ENCODE peak calls at places on chromosomes 6 and 20, in five cellular contexts. B, L, P, D and T are unnamed samples.

GRCh38 chr6:43812850-43813584 is 43.0 kb downstream of the VEGFA start:
- DNase-seq in B (no peak), L (no peak), P (no peak), D (no peak), T (no peak)

GRCh38 chr20:5658897-5659296 is 91.3 kb upstream of the SHLD1 start:
- DNase-seq in B (no peak), L (peak; percentile 68), P (peak; percentile 70), D (peak; percentile 90), T (peak; percentile 72)

GRCh38 chr20:5073154-5074049 is 46.4 kb downstream of the PCNA start:
- DNase-seq in B (no peak), L (peak; percentile 97), P (peak; percentile 75), D (peak; percentile 91), T (peak; percentile 90)

GRCh38 chr6:19668710-19669109 is 168.5 kb upstream of the ID4 start:
- DNase-seq in B (no peak), L (no peak), P (no peak), D (no peak), T (no peak)

GRCh38 chr20:20083796-20084195 is 31.5 kb downstream of the CFAP61 start:
- DNase-seq in B (no peak), L (peak; percentile 29), P (no peak), D (no peak), T (no peak)

GRCh38 chr20:39960522-39961420 is 728.3 kb downstream of the MAFB start:
- DNase-seq in B (no peak), L (no peak), P (peak; percentile 21), D (peak; percentile 63), T (no peak)

GRCh38 chr6:133966654-133967300 is 13.8 kb downstream of the TBPL1 start:
- DNase-seq in B (no peak), L (no peak), P (no peak), D (no peak), T (no peak)

GRCh38 chr6:110514818-110515217 is 38.4 kb upstream of the SLC22A16 start:
- DNase-seq in B (no peak), L (no peak), P (no peak), D (no peak), T (no peak)

GRCh38 chr6:98747246-98747645 is 87.1 kb upstream of the POU3F2 start:
- DNase-seq in B (no peak), L (no peak), P (no peak), D (no peak), T (no peak)

GRCh38 chr6:52125139-52125538 is 37.7 kb upstream of the PKHD1 start:
- DNase-seq in B (peak; percentile 55), L (no peak), P (no peak), D (no peak), T (no peak)

GRCh38 chr6:15443119-15443518 is 197.2 kb downstream of the JARID2 start:
- DNase-seq in B (no peak), L (no peak), P (no peak), D (no peak), T (no peak)

GRCh38 chr6:5626727-5627426 is 365.6 kb downstream of the FARS2 start:
- DNase-seq in B (no peak), L (no peak), P (no peak), D (no peak), T (no peak)

GRCh38 chr20:19815553-19815991 is 57.5 kb downstream of the RIN2 start:
- DNase-seq in B (no peak), L (peak; percentile 95), P (no peak), D (peak; percentile 57), T (peak; percentile 55)

GRCh38 chr6:3322366-3322890 is 63.7 kb downstream of the PSMG4 start:
- DNase-seq in B (no peak), L (no peak), P (no peak), D (no peak), T (no peak)

GRCh38 chr6:149716584-149716983 is 1.3 kb downstream of the LATS1 start:
- DNase-seq in B (no peak), L (peak; percentile 10), P (no peak), D (no peak), T (no peak)

GRCh38 chr6:128039542-128039941 is 138.7 kb upstream of the THEMIS start:
- DNase-seq in B (no peak), L (no peak), P (no peak), D (no peak), T (no peak)

GRCh38 chr20:24487648-24488047 is 18.2 kb downstream of the SYNDIG1 start:
- DNase-seq in B (no peak), L (no peak), P (no peak), D (no peak), T (no peak)

GRCh38 chr6:99093781-99094180 is 146.0 kb upstream of the FBXL4 start:
- DNase-seq in B (no peak), L (no peak), P (no peak), D (no peak), T (no peak)

GRCh38 chr20:5835234-5835845 is 85.1 kb downstream of the SHLD1 start:
- DNase-seq in B (no peak), L (peak; percentile 38), P (no peak), D (no peak), T (peak; percentile 25)

GRCh38 chr6:32843321-32843978 is 397 bp downstream of the PSMB8 start:
- DNase-seq in B (no peak), L (no peak), P (no peak), D (no peak), T (peak; percentile 29)

GRCh38 chr6:96675617-96676016 is 112.7 kb downstream of the FHL5 start:
- DNase-seq in B (no peak), L (no peak), P (no peak), D (no peak), T (no peak)

GRCh38 chr6:79672631-79673065 is 41.5 kb downstream of the SH3BGRL2 start:
- DNase-seq in B (no peak), L (peak; percentile 2), P (no peak), D (no peak), T (no peak)

GRCh38 chr20:17734374-17734773 is 34.6 kb downstream of the BANF2 start:
- DNase-seq in B (no peak), L (no peak), P (no peak), D (no peak), T (no peak)

DNA sequence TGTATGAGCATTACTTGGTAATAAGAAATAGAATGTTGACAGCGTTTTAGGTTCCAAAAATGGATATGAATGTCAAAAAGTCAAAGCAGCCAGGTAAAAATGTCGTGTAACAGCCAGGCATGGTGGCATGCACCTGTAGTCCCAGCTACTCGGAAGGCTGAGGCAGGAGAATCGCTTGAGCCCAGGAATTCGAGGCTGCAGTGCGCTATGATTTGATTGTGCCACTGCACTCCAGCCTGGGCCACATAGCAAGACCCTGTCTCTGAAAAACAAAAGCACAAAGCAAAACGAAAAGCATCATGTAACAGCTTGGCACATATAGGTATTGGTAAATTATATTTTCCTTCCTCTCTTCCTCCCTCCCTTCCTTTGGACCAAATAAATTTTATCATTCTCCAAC is 16.2 kb upstream of the FOXP4 start:
- DNase-seq in B (no peak), L (no peak), P (no peak), D (no peak), T (no peak)
- TF ChIP-seq POLR2A in B (no peak), L (no peak), P (no peak), D (no peak), T (no peak)

GRCh38 chr20:30937790-30938189 is 319.7 kb upstream of the DEFB115 start:
- DNase-seq in B (no peak), L (no peak), P (no peak), D (no peak), T (no peak)
- H3K9me3 ChIP-seq in B (peaks cover 20% of the 10 kb centered on the region), L (no peaks in the 10 kb centered on the region), P (peaks cover 10% of the 10 kb centered on the region), D (peaks cover 3% of the 10 kb centered on the region), T (peaks cover 34% of the 10 kb centered on the region)

GRCh38 chr20:50113420-50114224 is 672 bp upstream of the UBE2V1 start:
- DNase-seq in B (no peak), L (no peak), P (no peak), D (no peak), T (no peak)

GRCh38 chr20:50115041-50115512 is 2.1 kb upstream of the UBE2V1 start:
- DNase-seq in B (no peak), L (no peak), P (no peak), D (no peak), T (no peak)

GRCh38 chr20:50116368-50116999 is 3.5 kb upstream of the UBE2V1 start:
- DNase-seq in B (no peak), L (no peak), P (no peak), D (no peak), T (no peak)

GRCh38 chr20:50118203-50118602 is 5.3 kb upstream of the UBE2V1 start:
- DNase-seq in B (no peak), L (no peak), P (no peak), D (no peak), T (no peak)

DNA sequence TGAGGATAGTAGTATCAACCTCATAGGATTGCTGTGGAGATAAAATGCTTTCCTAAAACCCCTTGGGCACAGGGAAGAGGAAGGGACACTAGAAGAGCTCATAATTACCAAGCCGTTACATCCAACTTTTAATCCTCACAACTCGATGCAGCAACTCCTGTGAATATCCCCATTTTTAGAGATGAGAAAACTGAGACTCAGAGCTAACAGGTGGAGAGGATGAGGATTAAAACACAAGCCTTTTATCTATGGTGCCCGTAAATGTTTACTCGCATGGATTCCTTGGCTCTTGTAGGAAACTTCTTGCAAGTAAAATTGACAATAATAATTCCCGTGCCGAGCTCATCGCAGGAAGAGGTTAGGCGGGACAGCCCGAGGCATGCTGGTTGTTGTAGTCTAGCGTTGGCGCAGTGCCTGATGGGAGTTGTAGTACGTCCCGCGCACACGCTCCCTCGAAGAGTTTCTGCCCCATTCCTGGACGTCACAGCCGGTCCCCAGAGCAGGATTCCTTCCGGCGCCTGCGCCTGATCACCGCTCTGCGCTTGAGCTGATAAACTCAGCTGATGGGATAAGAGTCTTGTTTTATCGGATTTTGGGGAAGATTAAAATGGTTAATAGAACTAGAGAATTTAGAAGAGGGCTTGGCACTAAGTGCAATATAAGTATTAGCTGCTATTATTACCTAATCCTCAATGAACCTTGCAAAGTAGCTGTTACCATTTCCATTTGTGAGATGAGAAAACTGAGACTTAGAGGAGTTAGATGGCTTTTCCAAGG is 2.8 kb upstream of the UBE2V1 start:
- DNase-seq in B (peak; percentile 99), L (peak; percentile 92), P (peak; percentile 97), D (peak; percentile 99), T (peak; percentile 98)
- TF ChIP-seq POLR2A in B (no peak), L (peak; percentile 61), P (no peak), D (no peak), T (no peak)

DNA sequence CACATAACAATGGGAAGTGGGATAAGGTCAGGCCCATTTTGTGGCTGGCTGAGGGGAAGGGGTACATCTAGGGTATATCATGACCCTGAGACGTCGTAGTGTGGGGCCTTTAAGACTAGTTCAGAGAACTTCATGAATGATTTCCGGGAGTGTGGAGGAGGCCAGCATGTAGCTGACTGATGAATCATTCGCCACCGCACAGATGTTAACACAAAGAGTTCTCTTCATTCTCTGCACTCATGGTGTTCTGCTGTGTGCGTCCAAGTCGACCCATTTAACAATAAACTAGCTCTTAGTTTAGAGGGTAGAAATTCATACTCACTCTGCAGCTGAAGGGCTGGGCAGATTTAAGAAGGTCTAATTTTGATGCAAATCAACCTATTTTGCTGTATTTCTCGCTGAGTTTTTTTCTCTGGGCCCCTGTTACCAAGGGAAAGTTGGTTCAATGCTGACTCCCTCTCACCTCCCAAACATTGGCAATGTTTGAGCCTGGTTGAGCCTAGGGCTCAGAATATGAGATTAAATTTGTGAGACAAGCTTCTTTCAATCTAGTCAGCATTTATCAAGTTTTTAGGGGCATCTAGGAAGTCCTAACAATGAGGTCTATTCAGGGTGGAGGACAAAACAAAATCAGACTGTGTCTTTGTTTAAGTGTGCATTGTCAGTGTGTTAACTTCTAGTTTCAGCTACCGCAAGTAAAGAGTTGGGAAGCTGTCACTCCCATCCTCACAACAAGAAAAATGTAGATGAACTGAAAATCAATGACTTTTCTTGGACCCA is 106.8 kb upstream of the CBLN4 start:
- DNase-seq in B (no peak), L (no peak), P (no peak), D (no peak), T (peak; percentile 8)
- H3K9me3 ChIP-seq in B (no peaks in the 10 kb centered on the region), L (no peaks in the 10 kb centered on the region), P (no peaks in the 10 kb centered on the region), D (no peaks in the 10 kb centered on the region), T (no peaks in the 10 kb centered on the region)

GRCh38 chr20:62815066-62815991 is 1.5 kb upstream of the COL9A3 start:
- DNase-seq in B (no peak), L (no peak), P (no peak), D (no peak), T (no peak)
- TF ChIP-seq POLR2A in B (no peak), L (no peak), P (no peak), D (no peak), T (no peak)